ENCODE peak calls at places on chromosomes 7 and 10, in six cellular contexts. One of them, this sample, is unnamed.

GRCh38 chr7:288671-289101 is 1.3 kb upstream of the FOXL3 start:
- DNase-seq in EH: no peak
- DNase-seq in astrocyte of the spinal cord: no peak
- DNase-seq in AG08395: no peak
- DNase-seq in T-cell: no peak
- DNase-seq in GM03348: no peak
- DNase-seq in this sample: no peak

GRCh38 chr10:45181483-45181882 is 133.9 kb downstream of the OR13A1 start:
- DNase-seq in EH: peak
- DNase-seq in astrocyte of the spinal cord: peak
- DNase-seq in AG08395: peak
- DNase-seq in T-cell: no peak
- DNase-seq in GM03348: peak
- DNase-seq in this sample: no peak

GRCh38 chr10:62617702-62618451 is 186.6 kb upstream of the ADO start:
- DNase-seq in EH: no peak
- DNase-seq in astrocyte of the spinal cord: no peak
- DNase-seq in AG08395: no peak
- DNase-seq in T-cell: no peak
- DNase-seq in GM03348: no peak
- DNase-seq in this sample: no peak

GRCh38 chr10:88461426-88461825 is 121.7 kb downstream of the RNLS start:
- DNase-seq in EH: no peak
- DNase-seq in astrocyte of the spinal cord: no peak
- DNase-seq in AG08395: no peak
- DNase-seq in T-cell: no peak
- DNase-seq in GM03348: no peak
- DNase-seq in this sample: no peak

GRCh38 chr7:45099891-45100760 is 11.4 kb upstream of the NACAD start:
- DNase-seq in EH: no peak
- DNase-seq in astrocyte of the spinal cord: no peak
- DNase-seq in AG08395: no peak
- DNase-seq in T-cell: no peak
- DNase-seq in GM03348: no peak
- DNase-seq in this sample: no peak

GRCh38 chr7:157384301-157384700 is 47.5 kb downstream of the DNAJB6 start:
- DNase-seq in EH: peak
- DNase-seq in astrocyte of the spinal cord: peak
- DNase-seq in AG08395: no peak
- DNase-seq in T-cell: no peak
- DNase-seq in GM03348: no peak
- DNase-seq in this sample: no peak

GRCh38 chr10:69413221-69413865 is 3.4 kb downstream of the TACR2 start:
- DNase-seq in EH: peak
- DNase-seq in astrocyte of the spinal cord: peak
- DNase-seq in AG08395: peak
- DNase-seq in T-cell: no peak
- DNase-seq in GM03348: peak
- DNase-seq in this sample: peak

GRCh38 chr10:114492351-114493037 is 88.2 kb upstream of the AFAP1L2 start:
- DNase-seq in EH: peak
- DNase-seq in astrocyte of the spinal cord: peak
- DNase-seq in AG08395: no peak
- DNase-seq in T-cell: no peak
- DNase-seq in GM03348: no peak
- DNase-seq in this sample: no peak

GRCh38 chr7:81501220-81501619 is 268.6 kb downstream of the HGF start:
- DNase-seq in EH: peak
- DNase-seq in astrocyte of the spinal cord: peak
- DNase-seq in AG08395: peak
- DNase-seq in T-cell: no peak
- DNase-seq in GM03348: peak
- DNase-seq in this sample: no peak

GRCh38 chr7:13181221-13181620 is 493.8 kb downstream of the ARL4A start:
- DNase-seq in EH: no peak
- DNase-seq in astrocyte of the spinal cord: no peak
- DNase-seq in AG08395: no peak
- DNase-seq in T-cell: no peak
- DNase-seq in GM03348: no peak
- DNase-seq in this sample: no peak

GRCh38 chr7:155788616-155789000 is 23.7 kb downstream of the SHH start:
- DNase-seq in EH: no peak
- DNase-seq in astrocyte of the spinal cord: no peak
- DNase-seq in AG08395: no peak
- DNase-seq in T-cell: no peak
- DNase-seq in GM03348: no peak
- DNase-seq in this sample: no peak

GRCh38 chr7:71740196-71740560 is 608.2 kb downstream of the GALNT17 start:
- DNase-seq in EH: no peak
- DNase-seq in astrocyte of the spinal cord: no peak
- DNase-seq in AG08395: no peak
- DNase-seq in T-cell: no peak
- DNase-seq in GM03348: no peak
- DNase-seq in this sample: no peak

GRCh38 chr7:107528461-107528860 is 35.3 kb downstream of the COG5 start:
- DNase-seq in EH: peak
- DNase-seq in astrocyte of the spinal cord: peak
- DNase-seq in AG08395: peak
- DNase-seq in T-cell: no peak
- DNase-seq in GM03348: peak
- DNase-seq in this sample: no peak

GRCh38 chr7:55977831-55978230 is 13.4 kb downstream of the NIPSNAP2 start:
- DNase-seq in EH: peak
- DNase-seq in astrocyte of the spinal cord: peak
- DNase-seq in AG08395: peak
- DNase-seq in T-cell: no peak
- DNase-seq in GM03348: peak
- DNase-seq in this sample: no peak

GRCh38 chr7:11830582-11831382 is 1.2 kb downstream of the THSD7A start:
- DNase-seq in EH: peak
- DNase-seq in astrocyte of the spinal cord: peak
- DNase-seq in AG08395: peak
- DNase-seq in T-cell: no peak
- DNase-seq in GM03348: peak
- DNase-seq in this sample: no peak

GRCh38 chr7:43891069-43891955 is 15.1 kb downstream of the URGCP start:
- DNase-seq in EH: no peak
- DNase-seq in astrocyte of the spinal cord: no peak
- DNase-seq in AG08395: no peak
- DNase-seq in T-cell: no peak
- DNase-seq in GM03348: no peak
- DNase-seq in this sample: no peak

GRCh38 chr10:8233832-8234259 is 179.4 kb downstream of the GATA3 start:
- DNase-seq in EH: no peak
- DNase-seq in astrocyte of the spinal cord: no peak
- DNase-seq in AG08395: no peak
- DNase-seq in T-cell: no peak
- DNase-seq in GM03348: no peak
- DNase-seq in this sample: no peak

GRCh38 chr10:29656451-29656992 is 21.8 kb upstream of the SVIL start:
- DNase-seq in EH: no peak
- DNase-seq in astrocyte of the spinal cord: no peak
- DNase-seq in AG08395: no peak
- DNase-seq in T-cell: no peak
- DNase-seq in GM03348: no peak
- DNase-seq in this sample: no peak

GRCh38 chr10:126207313-126207771 is 180.9 kb downstream of the ADAM12 start:
- DNase-seq in EH: peak
- DNase-seq in astrocyte of the spinal cord: no peak
- DNase-seq in AG08395: peak
- DNase-seq in T-cell: no peak
- DNase-seq in GM03348: peak
- DNase-seq in this sample: no peak

GRCh38 chr7:47484923-47485639 is 96.8 kb downstream of the TNS3 start:
- DNase-seq in EH: no peak
- DNase-seq in astrocyte of the spinal cord: peak
- DNase-seq in AG08395: no peak
- DNase-seq in T-cell: no peak
- DNase-seq in GM03348: no peak
- DNase-seq in this sample: no peak

GRCh38 chr7:98291717-98292116 is 10.2 kb downstream of the BRI3 start:
- DNase-seq in EH: no peak
- DNase-seq in astrocyte of the spinal cord: no peak
- DNase-seq in AG08395: no peak
- DNase-seq in T-cell: no peak
- DNase-seq in GM03348: no peak
- DNase-seq in this sample: no peak

GRCh38 chr7:37956791-37957190 is 36.4 kb downstream of the EPDR1 start:
- DNase-seq in EH: no peak
- DNase-seq in astrocyte of the spinal cord: no peak
- DNase-seq in AG08395: no peak
- DNase-seq in T-cell: no peak
- DNase-seq in GM03348: no peak
- DNase-seq in this sample: no peak

GRCh38 chr7:101330011-101330484 is 8.4 kb upstream of the IFT22 start:
- DNase-seq in EH: no peak
- DNase-seq in astrocyte of the spinal cord: no peak
- DNase-seq in AG08395: no peak
- DNase-seq in T-cell: no peak
- DNase-seq in GM03348: no peak
- DNase-seq in this sample: no peak

GRCh38 chr10:16011548-16011947 is 151.2 kb upstream of the MINDY3 start:
- DNase-seq in EH: no peak
- DNase-seq in astrocyte of the spinal cord: no peak
- DNase-seq in AG08395: no peak
- DNase-seq in T-cell: no peak
- DNase-seq in GM03348: no peak
- DNase-seq in this sample: no peak

GRCh38 chr7:6516387-6516983 is 34.8 kb downstream of the GRID2IP start:
- DNase-seq in EH: peak
- DNase-seq in astrocyte of the spinal cord: peak
- DNase-seq in AG08395: peak
- DNase-seq in T-cell: peak
- DNase-seq in GM03348: peak
- DNase-seq in this sample: peak

GRCh38 chr10:11551915-11552602 is 59.4 kb downstream of the USP6NL start:
- DNase-seq in EH: peak
- DNase-seq in astrocyte of the spinal cord: peak
- DNase-seq in AG08395: peak
- DNase-seq in T-cell: no peak
- DNase-seq in GM03348: peak
- DNase-seq in this sample: no peak

GRCh38 chr7:155530601-155531000 is 15.8 kb downstream of the CNPY1 start:
- DNase-seq in EH: no peak
- DNase-seq in astrocyte of the spinal cord: no peak
- DNase-seq in AG08395: no peak
- DNase-seq in T-cell: no peak
- DNase-seq in GM03348: no peak
- DNase-seq in this sample: no peak

GRCh38 chr7:25537678-25538375 is 309.5 kb upstream of the NPVF start:
- DNase-seq in EH: no peak
- DNase-seq in astrocyte of the spinal cord: no peak
- DNase-seq in AG08395: no peak
- DNase-seq in T-cell: no peak
- DNase-seq in GM03348: no peak
- DNase-seq in this sample: no peak

GRCh38 chr7:25854608-25855497 is 297.1 kb upstream of the NFE2L3 start:
- DNase-seq in EH: peak
- DNase-seq in astrocyte of the spinal cord: peak
- DNase-seq in AG08395: peak
- DNase-seq in T-cell: no peak
- DNase-seq in GM03348: peak
- DNase-seq in this sample: no peak